ENCODE peak calls at places on chromosomes 2 and 18, in nine cellular contexts. W, C, M, D, H, S, F, V and K are unnamed samples.
A peak's percentile ranks its signal among the peaks of the same experiment; 100 is the strongest.

GRCh38 chr2:172288603-172289002 is 138.8 kb upstream of the ITGA6 start:
- DNase-seq in W (no peak), C (no peak), M (peak; percentile 26), D (no peak), H (no peak), S (peak; percentile 58), F (peak; percentile 47), V (no peak), K (no peak)

GRCh38 chr18:23131693-23132319 is 3.5 kb upstream of the CABLES1 start:
- DNase-seq in W (peak; percentile 70), C (peak; percentile 78), M (peak; percentile 73), D (no peak), H (peak; percentile 96), S (peak; percentile 61), F (peak; percentile 49), V (peak; percentile 57), K (peak; percentile 77)

GRCh38 chr2:166784296-166784946 is 103.9 kb upstream of the XIRP2 start:
- DNase-seq in W (no peak), C (no peak), M (no peak), D (no peak), H (no peak), S (no peak), F (no peak), V (no peak), K (no peak)

GRCh38 chr2:149104221-149104620 is 65.7 kb downstream of the LYPD6B start:
- DNase-seq in W (no peak), C (no peak), M (no peak), D (no peak), H (no peak), S (no peak), F (no peak), V (no peak), K (no peak)

GRCh38 chr2:110858135-110858737 is 125.9 kb downstream of the ACOXL start:
- DNase-seq in W (no peak), C (no peak), M (no peak), D (no peak), H (no peak), S (no peak), F (peak; percentile 55), V (no peak), K (no peak)

GRCh38 chr2:27687232-27687631 is 23.5 kb downstream of the SLC4A1AP start:
- DNase-seq in W (no peak), C (no peak), M (no peak), D (no peak), H (no peak), S (no peak), F (no peak), V (no peak), K (no peak)

GRCh38 chr18:74598350-74599001 is 806 bp downstream of the ZNF407 start:
- DNase-seq in W (peak; percentile 46), C (peak; percentile 80), M (peak; percentile 51), D (peak; percentile 78), H (peak; percentile 10), S (peak; percentile 64), F (peak; percentile 49), V (no peak), K (peak; percentile 15)

GRCh38 chr2:43842866-43843226 is 4.1 kb downstream of the ABCG8 start:
- DNase-seq in W (no peak), C (no peak), M (no peak), D (no peak), H (no peak), S (no peak), F (no peak), V (no peak), K (no peak)

GRCh38 chr2:157265825-157266224 is 8.3 kb downstream of the GALNT5 start:
- DNase-seq in W (no peak), C (no peak), M (no peak), D (no peak), H (no peak), S (no peak), F (no peak), V (no peak), K (no peak)

GRCh38 chr18:50947899-50948298 is 19.9 kb upstream of the ELAC1 start:
- DNase-seq in W (no peak), C (no peak), M (no peak), D (no peak), H (no peak), S (no peak), F (no peak), V (no peak), K (no peak)

GRCh38 chr2:55013936-55014335 is 36.3 kb downstream of the RTN4 start:
- DNase-seq in W (no peak), C (no peak), M (no peak), D (no peak), H (no peak), S (no peak), F (no peak), V (no peak), K (no peak)
- TF ChIP-seq CTCF in W (peak; percentile 26), C (no peak), M (no peak), D (peak; percentile 48), H (no peak), S (peak; percentile 57), F (no peak), V (no peak), K (no peak)

DNA sequence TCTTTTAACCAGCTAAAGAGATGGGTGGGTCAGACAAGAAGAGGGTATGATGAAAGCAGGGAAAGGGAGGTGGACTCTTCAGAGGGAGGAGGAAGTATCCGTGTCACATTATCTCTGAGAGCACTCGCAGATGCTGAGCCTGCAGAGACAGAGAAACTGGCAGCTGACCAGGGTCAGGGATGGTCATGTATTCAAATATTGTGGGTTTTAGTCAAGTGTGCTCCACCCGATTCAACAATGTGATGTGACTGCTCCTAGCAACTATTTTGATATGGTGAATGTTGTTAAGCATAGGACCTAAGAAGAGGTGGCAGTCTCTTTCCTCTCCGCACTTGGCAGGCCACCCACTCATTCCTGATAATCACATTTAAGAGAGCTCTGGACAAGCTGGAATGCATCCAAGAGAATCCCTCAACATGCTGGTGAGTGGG is 1.3 kb upstream of the CLIP4 start:
- DNase-seq in W (peak; percentile 38), C (peak; percentile 77), M (no peak), D (peak; percentile 66), H (peak; percentile 74), S (peak; percentile 48), F (no peak), V (peak; percentile 18), K (no peak)
- H3K4me3 ChIP-seq in W (no peak overlapping the region), C (no peak overlapping the region), M (no peak overlapping the region), D (no peak overlapping the region), H (no peak overlapping the region), S (no peak overlapping the region), F (no peak overlapping the region), V (no peak overlapping the region), K (no peak overlapping the region)

GRCh38 chr18:14917311-14917710 is 169.3 kb downstream of the ANKRD30B start:
- DNase-seq in W (no peak), C (no peak), M (no peak), D (no peak), H (no peak), S (no peak), F (no peak), V (no peak), K (no peak)

GRCh38 chr18:14914126-14914525 is 166.2 kb downstream of the ANKRD30B start:
- DNase-seq in W (no peak), C (no peak), M (no peak), D (no peak), H (no peak), S (no peak), F (no peak), V (no peak), K (no peak)

GRCh38 chr18:14916851-14917250 is 168.9 kb downstream of the ANKRD30B start:
- DNase-seq in W (no peak), C (no peak), M (no peak), D (no peak), H (no peak), S (no peak), F (no peak), V (no peak), K (no peak)

GRCh38 chr18:14914771-14915170 is 166.8 kb downstream of the ANKRD30B start:
- DNase-seq in W (no peak), C (no peak), M (no peak), D (no peak), H (no peak), S (no peak), F (no peak), V (no peak), K (no peak)

DNA sequence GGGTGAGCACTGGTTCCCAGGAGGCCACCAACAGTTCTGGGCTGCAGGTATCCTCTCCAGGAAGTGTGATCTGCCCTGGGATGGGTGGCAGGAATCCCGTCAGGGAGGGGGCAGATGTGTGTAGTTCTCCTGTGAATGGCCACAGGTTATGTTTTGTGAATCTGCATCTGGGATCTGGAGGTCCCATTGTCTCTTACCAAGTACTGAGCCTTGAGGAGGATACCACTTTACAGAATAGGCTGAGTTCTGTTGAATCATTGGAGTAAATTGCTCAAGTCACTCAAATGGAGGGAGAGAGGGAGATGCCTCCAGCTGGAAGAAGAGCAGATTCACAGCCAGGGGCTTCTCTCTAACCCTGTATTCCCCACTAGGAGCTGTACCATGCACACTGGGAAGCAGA is 168.2 kb downstream of the ANKRD30B start:
- DNase-seq in W (no peak), C (no peak), M (no peak), D (no peak), H (no peak), S (no peak), F (no peak), V (no peak), K (no peak)
- H3K9me3 ChIP-seq in W (no peaks in the 10 kb centered on the region), C (no peaks in the 10 kb centered on the region), M (no peaks in the 10 kb centered on the region), D (no peaks in the 10 kb centered on the region), H (no peaks in the 10 kb centered on the region), S (no peaks in the 10 kb centered on the region), F (no peaks in the 10 kb centered on the region), V (no peaks in the 10 kb centered on the region), K (no peaks in the 10 kb centered on the region)

GRCh38 chr2:11534746-11535484 is 1.1 kb downstream of the GREB1 start:
- DNase-seq in W (no peak), C (no peak), M (no peak), D (no peak), H (no peak), S (no peak), F (no peak), V (no peak), K (no peak)
- TF ChIP-seq CTCF in W (no peak), C (no peak), M (no peak), D (peak; percentile 26), H (no peak), S (no peak), F (no peak), V (no peak), K (no peak)